ENCODE peak calls at places on chromosomes 3 and 15, in six cellular contexts. T is stimulated activated naive CD8-positive, alpha-beta T cell treated with anti-CD3 and anti-CD28 coated beads, Interleukin-15, Interleukin-2, amounts not matched to agents 100 U/mL and 50 U/mL, for 24 hours; B is activated T-cell treated with anti-CD3 and anti-CD28 coated beads, Interleukin-2, amount 50 U/mL, for 72 hours; N is GM19239; Z is stimulated activated CD4-positive, alpha-beta T cell treated with anti-CD3 and anti-CD28 coated beads, TNF-alpha, amount 100 ng/mL, for 24 hours; J is epithelial cell of prostate. U is an unnamed sample.

GRCh38 chr3:53254810-53255359 is 937 bp downstream of the TKT start:
- DNase-seq in T (peak; percentile 67), Z (peak; percentile 11), B (peak; percentile 64), J (no peak), N (peak; percentile 72), U (peak; percentile 85)

GRCh38 chr3:183064475-183064874 is 34.8 kb downstream of the MCCC1 start:
- DNase-seq in T (no peak), J (no peak), B (no peak), N (no peak), Z (no peak), U (no peak)

GRCh38 chr3:88131695-88132094 is 18.1 kb upstream of the C3orf38 start:
- DNase-seq in Z (no peak), N (no peak), J (no peak), T (no peak), B (no peak), U (no peak)

GRCh38 chr3:118948146-118948545 is 86.5 kb downstream of the IGSF11 start:
- DNase-seq in N (no peak), J (no peak), B (no peak), Z (no peak), T (no peak), U (no peak)

GRCh38 chr3:112092439-112093179 is 6.4 kb downstream of the C3orf52 start:
- DNase-seq in T (no peak), N (no peak), J (no peak), Z (no peak), B (no peak), U (peak; percentile 36)

GRCh38 chr3:8885806-8886205 is 77.5 kb downstream of the RAD18 start:
- DNase-seq in B (no peak), T (no peak), J (no peak), Z (no peak), N (no peak), U (no peak)

GRCh38 chr3:45010718-45011355 is 15.3 kb upstream of the CLEC3B start:
- DNase-seq in N (no peak), J (peak; percentile 46), B (no peak), Z (no peak), T (no peak), U (no peak)

GRCh38 chr3:54853573-54854404 is 74.1 kb downstream of the LRTM1 start:
- DNase-seq in T (peak; percentile 66), B (peak; percentile 51), Z (peak; percentile 4), N (peak; percentile 52), J (no peak), U (peak; percentile 65)

GRCh38 chr3:168722091-168722490 is 626.4 kb upstream of the GOLIM4 start:
- DNase-seq in N (no peak), T (no peak), J (no peak), Z (no peak), B (no peak), U (no peak)

GRCh38 chr3:83224101-83224868 is 1462.8 kb upstream of the GBE1 start:
- DNase-seq in N (no peak), B (no peak), J (no peak), Z (no peak), T (no peak), U (no peak)

GRCh38 chr3:66949898-66950297 is 48.2 kb upstream of the KBTBD8 start:
- DNase-seq in B (no peak), Z (no peak), T (no peak), N (no peak), J (no peak), U (no peak)

GRCh38 chr3:33035596-33035995 is 61.4 kb downstream of the GLB1 start:
- DNase-seq in B (no peak), N (no peak), Z (no peak), T (no peak), J (no peak), U (no peak)

GRCh38 chr15:42134617-42135243 is 21.7 kb downstream of the PLA2G4F start:
- DNase-seq in Z (no peak), J (no peak), T (no peak), B (no peak), N (no peak), U (no peak)

GRCh38 chr3:46871222-46871621 is 6.3 kb upstream of the PTH1R start:
- DNase-seq in T (no peak), J (no peak), B (no peak), N (no peak), Z (no peak), U (no peak)

GRCh38 chr3:49529567-49529966 is 24.7 kb upstream of the BSN start:
- DNase-seq in T (peak; percentile 22), Z (no peak), B (peak; percentile 24), N (no peak), J (no peak), U (no peak)

GRCh38 chr15:64151727-64152506 is at the start of gene SNX22:
- DNase-seq in N (peak; percentile 24), T (no peak), B (peak; percentile 48), J (no peak), Z (no peak), U (no peak)

GRCh38 chr15:76753131-76753530 is 152.0 kb downstream of the SCAPER start:
- DNase-seq in Z (no peak), B (no peak), J (no peak), N (no peak), T (no peak), U (no peak)

GRCh38 chr15:59611277-59612260 is at the start of gene GCNT3:
- DNase-seq in N (peak; percentile 37), Z (no peak), B (no peak), J (peak; percentile 52), T (no peak), U (peak; percentile 53)

GRCh38 chr15:40217166-40217785 is 21.6 kb upstream of the PAK6 start:
- DNase-seq in T (peak; percentile 20), Z (peak; percentile 33), J (no peak), B (peak; percentile 36), N (no peak), U (peak; percentile 65)

GRCh38 chr15:41259546-41260189 is 28.6 kb downstream of the CHP1 start:
- DNase-seq in J (no peak), B (no peak), T (no peak), Z (no peak), N (no peak), U (no peak)

GRCh38 chr3:48561045-48561736 is 2.4 kb downstream of the UCN2 start:
- DNase-seq in B (peak; percentile 24), J (no peak), N (peak; percentile 56), Z (no peak), T (peak; percentile 38), U (peak; percentile 73)

GRCh38 chr15:83556754-83557153 is 97.2 kb upstream of the ADAMTSL3 start:
- DNase-seq in Z (no peak), N (no peak), T (no peak), J (no peak), B (no peak), U (no peak)

GRCh38 chr3:152313914-152314313 is 45.2 kb downstream of the MBNL1 start:
- DNase-seq in B (no peak), Z (no peak), J (no peak), T (no peak), N (no peak), U (no peak)

GRCh38 chr15:69573815-69574472 is 121.3 kb downstream of the RPLP1 start:
- DNase-seq in Z (peak; percentile 7), J (no peak), T (peak; percentile 55), N (no peak), B (peak; percentile 62), U (peak; percentile 40)

U was measured in GM20000.